ENCODE peak calls at places on chromosomes 7 and 10, in eight cellular contexts. Q is SK-N-SH, A is IMR-90, X is A549, B is WTC11, U is K562, R is H1, G is HepG2. L is an unnamed sample.

GRCh38 chr7:6221340-6222319 is 50.8 kb downstream of the CYTH3 start:
- DNase-seq in Q (no peak), A (peak; percentile 46), X (no peak), B (no peak), U (peak; percentile 40), R (no peak), G (no peak), L (no peak)

GRCh38 chr10:12750526-12751201 is 250.8 kb downstream of the CCDC3 start:
- DNase-seq in Q (no peak), A (no peak), X (no peak), B (no peak), U (no peak), R (no peak), G (no peak), L (no peak)

GRCh38 chr7:107725138-107725740 is 18.7 kb upstream of the CBLL1 start:
- DNase-seq in Q (peak; percentile 71), A (peak; percentile 68), X (peak; percentile 61), B (peak; percentile 22), U (peak; percentile 76), R (no peak), G (peak; percentile 52), L (peak; percentile 12)

GRCh38 chr10:72764151-72764550 is 72.2 kb downstream of the MCU start:
- DNase-seq in Q (no peak), A (peak; percentile 83), X (no peak), B (no peak), U (no peak), R (no peak), G (peak; percentile 23), L (no peak)

GRCh38 chr10:29908977-29909376 is 150.4 kb downstream of the JCAD start:
- DNase-seq in Q (no peak), A (no peak), X (no peak), B (no peak), U (no peak), R (no peak), G (no peak), L (no peak)

GRCh38 chr7:5406957-5407930 is 16.4 kb downstream of the TNRC18 start:
- DNase-seq in Q (no peak), A (no peak), X (no peak), B (peak; percentile 83), U (no peak), R (peak; percentile 89), G (no peak), L (no peak)

GRCh38 chr7:24052572-24053223 is 231.3 kb upstream of the NPY start:
- DNase-seq in Q (no peak), A (peak; percentile 20), X (no peak), B (no peak), U (no peak), R (no peak), G (no peak), L (no peak)

GRCh38 chr10:9868499-9868898 is 1149.2 kb upstream of the CELF2 start:
- DNase-seq in Q (no peak), A (no peak), X (no peak), B (no peak), U (no peak), R (no peak), G (no peak), L (no peak)

GRCh38 chr7:47491637-47492036 is 90.3 kb downstream of the TNS3 start:
- DNase-seq in Q (no peak), A (no peak), X (no peak), B (no peak), U (no peak), R (no peak), G (no peak), L (no peak)

GRCh38 chr7:95694334-95694733 is 78.0 kb upstream of the DYNC1I1 start:
- DNase-seq in Q (no peak), A (no peak), X (no peak), B (no peak), U (no peak), R (no peak), G (no peak), L (no peak)

GRCh38 chr10:131452926-131453771 is 141.6 kb upstream of the TCERG1L start:
- DNase-seq in Q (no peak), A (no peak), X (no peak), B (peak; percentile 25), U (no peak), R (peak; percentile 34), G (no peak), L (no peak)

GRCh38 chr10:132960071-132960472 is 17.7 kb upstream of the CFAP46 start:
- DNase-seq in Q (peak; percentile 15), A (no peak), X (no peak), B (no peak), U (no peak), R (no peak), G (no peak), L (no peak)

GRCh38 chr7:66257481-66257880 is 52.3 kb downstream of the TPST1 start:
- DNase-seq in Q (no peak), A (no peak), X (no peak), B (no peak), U (no peak), R (no peak), G (no peak), L (no peak)

GRCh38 chr10:82288461-82288881 is 413.5 kb downstream of the NRG3 start:
- DNase-seq in Q (no peak), A (no peak), X (no peak), B (no peak), U (no peak), R (no peak), G (no peak), L (no peak)

GRCh38 chr7:92133737-92134270 is 473 bp downstream of the CYP51A1 start:
- DNase-seq in Q (peak; percentile 92), A (peak; percentile 61), X (peak; percentile 60), B (peak; percentile 95), U (peak; percentile 86), R (peak; percentile 50), G (peak; percentile 52), L (no peak)

GRCh38 chr7:122507591-122507990 is 191.3 kb downstream of the RNF133 start:
- DNase-seq in Q (no peak), A (no peak), X (no peak), B (no peak), U (no peak), R (no peak), G (no peak), L (no peak)

GRCh38 chr10:86955501-86956194 is 1.8 kb downstream of the MMRN2 start:
- DNase-seq in Q (no peak), A (no peak), X (no peak), B (no peak), U (no peak), R (no peak), G (no peak), L (no peak)

GRCh38 chr7:28629216-28629848 is 217.0 kb downstream of the CREB5 start:
- DNase-seq in Q (no peak), A (peak; percentile 54), X (no peak), B (no peak), U (no peak), R (no peak), G (no peak), L (no peak)

GRCh38 chr10:18607503-18607902 is 43.9 kb downstream of the NSUN6 start:
- DNase-seq in Q (peak; percentile 60), A (peak; percentile 89), X (peak; percentile 72), B (no peak), U (peak; percentile 54), R (no peak), G (peak; percentile 37), L (no peak)

GRCh38 chr7:131012477-131013031 is 278.5 kb upstream of the KLF14 start:
- DNase-seq in Q (no peak), A (no peak), X (no peak), B (no peak), U (peak; percentile 37), R (no peak), G (no peak), L (no peak)

GRCh38 chr10:24716295-24716694 is 7.4 kb downstream of the ARHGAP21 start:
- DNase-seq in Q (no peak), A (no peak), X (no peak), B (no peak), U (peak; percentile 23), R (no peak), G (no peak), L (no peak)

GRCh38 chr7:140048138-140048537 is 14.6 kb downstream of the PARP12 start:
- DNase-seq in Q (no peak), A (no peak), X (no peak), B (no peak), U (no peak), R (no peak), G (no peak), L (no peak)

GRCh38 chr10:63206997-63207952 is 74.1 kb downstream of the NRBF2 start:
- DNase-seq in Q (peak; percentile 15), A (peak; percentile 94), X (no peak), B (no peak), U (no peak), R (no peak), G (no peak), L (peak; percentile 36)

GRCh38 chr10:111077715-111078504 is 1.1 kb downstream of the ADRA2A start:
- DNase-seq in Q (peak; percentile 77), A (no peak), X (no peak), B (peak; percentile 19), U (no peak), R (no peak), G (no peak), L (no peak)
- TF ChIP-seq USF2 in Q (no peak), A (no peak), X (no peak), B (no peak), U (no peak), R (no peak), G (no peak), L (no peak)

GRCh38 chr7:116227678-116228239 is 17.4 kb downstream of the TES start:
- DNase-seq in Q (peak; percentile 65), A (peak; percentile 94), X (no peak), B (no peak), U (no peak), R (no peak), G (no peak), L (no peak)
- TF ChIP-seq USF2 in Q (no peak), A (no peak), X (no peak), B (no peak), U (no peak), R (no peak), G (no peak), L (no peak)

DNA sequence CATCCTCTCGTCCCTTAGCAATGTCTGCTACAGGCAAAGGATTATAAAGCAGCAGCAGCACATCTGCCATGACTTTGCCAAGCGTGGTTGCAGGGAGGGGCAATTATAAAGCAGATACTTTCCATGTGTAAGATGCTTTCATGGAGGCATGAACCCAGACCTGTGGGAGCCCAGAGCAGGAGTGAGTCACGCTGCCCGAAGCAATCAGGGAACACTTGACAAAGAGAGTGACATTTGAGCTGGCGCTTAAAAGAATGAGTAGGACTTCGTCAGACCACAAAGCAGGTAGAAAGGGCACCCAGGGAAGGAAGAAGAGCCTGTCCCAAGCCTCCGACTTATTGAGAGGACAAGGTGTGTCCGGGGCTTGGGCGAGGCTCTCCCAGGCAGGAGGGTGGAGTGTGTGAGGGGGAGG is 147.2 kb downstream of the MYOF start:
- DNase-seq in Q (no peak), A (peak; percentile 41), X (no peak), B (no peak), U (no peak), R (no peak), G (no peak), L (no peak)
- TF ChIP-seq USF2 in Q (no peak), A (no peak), X (no peak), B (no peak), U (no peak), R (no peak), G (no peak), L (no peak)

DNA sequence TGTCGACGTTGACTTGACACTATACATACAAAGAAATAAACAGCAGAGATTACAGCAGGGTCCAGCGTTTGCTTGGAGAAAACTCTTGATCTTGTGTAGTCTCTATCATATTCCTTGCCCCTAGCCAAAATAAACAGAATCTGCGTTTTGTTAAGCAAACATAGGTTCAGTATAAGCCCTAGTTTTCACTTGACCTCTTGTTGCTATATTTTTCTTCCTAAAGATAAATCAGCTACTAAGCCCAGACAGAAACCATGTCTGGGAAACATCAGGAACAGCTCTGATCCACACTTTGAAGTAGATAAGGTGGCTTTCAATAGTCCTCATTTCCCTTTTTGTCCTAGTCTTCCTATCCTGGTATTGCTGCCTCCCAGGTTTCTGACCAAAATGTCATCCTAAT is 328.2 kb upstream of the MAGI2 start:
- DNase-seq in Q (peak; percentile 36), A (no peak), X (no peak), B (no peak), U (no peak), R (no peak), G (no peak), L (no peak)
- TF ChIP-seq USF2 in Q (no peak), A (no peak), X (no peak), B (no peak), U (no peak), R (no peak), G (no peak), L (no peak)